ENCODE peak calls at places on chromosomes 1 and 21, in five cellular contexts. One of them, this sample, is unnamed.
A peak's percentile ranks its signal among the peaks of the same experiment; 100 is the strongest.

GRCh38 chr1:164794310-164794709 is 235.3 kb downstream of the PBX1 start:
- DNase-seq in stimulated activated CD4-positive, alpha-beta T cell treated with anti-CD3 and anti-CD28 coated beads, Interleukin-1b, Interleukin-23, amount 100 ng/mL, for 48 hours: no peak
- DNase-seq in DND-41: no peak
- DNase-seq in lung: no peak
- DNase-seq in RWPE1: peak; percentile 80
- DNase-seq in this sample: no peak

GRCh38 chr1:115198938-115199337 is 109.6 kb upstream of the TSPAN2 start:
- DNase-seq in stimulated activated CD4-positive, alpha-beta T cell treated with anti-CD3 and anti-CD28 coated beads, Interleukin-1b, Interleukin-23, amount 100 ng/mL, for 48 hours: no peak
- DNase-seq in DND-41: no peak
- DNase-seq in lung: no peak
- DNase-seq in RWPE1: no peak
- DNase-seq in this sample: no peak

GRCh38 chr1:9653783-9654517 is 2.4 kb downstream of the PIK3CD start:
- DNase-seq in stimulated activated CD4-positive, alpha-beta T cell treated with anti-CD3 and anti-CD28 coated beads, Interleukin-1b, Interleukin-23, amount 100 ng/mL, for 48 hours: peak; percentile 61
- DNase-seq in DND-41: no peak
- DNase-seq in lung: no peak
- DNase-seq in RWPE1: no peak
- DNase-seq in this sample: peak; percentile 66

GRCh38 chr1:3874736-3875135 is 17.5 kb downstream of the DFFB start:
- DNase-seq in stimulated activated CD4-positive, alpha-beta T cell treated with anti-CD3 and anti-CD28 coated beads, Interleukin-1b, Interleukin-23, amount 100 ng/mL, for 48 hours: no peak
- DNase-seq in DND-41: no peak
- DNase-seq in lung: no peak
- DNase-seq in RWPE1: no peak
- DNase-seq in this sample: no peak

GRCh38 chr1:94009304-94009703 is 100.1 kb upstream of the GCLM start:
- DNase-seq in stimulated activated CD4-positive, alpha-beta T cell treated with anti-CD3 and anti-CD28 coated beads, Interleukin-1b, Interleukin-23, amount 100 ng/mL, for 48 hours: no peak
- DNase-seq in DND-41: no peak
- DNase-seq in lung: no peak
- DNase-seq in RWPE1: no peak
- DNase-seq in this sample: no peak

GRCh38 chr1:36239941-36240637 is 15.8 kb downstream of the THRAP3 start:
- DNase-seq in stimulated activated CD4-positive, alpha-beta T cell treated with anti-CD3 and anti-CD28 coated beads, Interleukin-1b, Interleukin-23, amount 100 ng/mL, for 48 hours: no peak
- DNase-seq in DND-41: no peak
- DNase-seq in lung: no peak
- DNase-seq in RWPE1: no peak
- DNase-seq in this sample: no peak

GRCh38 chr1:206907304-206907991 is 10.2 kb downstream of the IL24 start:
- DNase-seq in stimulated activated CD4-positive, alpha-beta T cell treated with anti-CD3 and anti-CD28 coated beads, Interleukin-1b, Interleukin-23, amount 100 ng/mL, for 48 hours: no peak
- DNase-seq in DND-41: no peak
- DNase-seq in lung: no peak
- DNase-seq in RWPE1: no peak
- DNase-seq in this sample: peak; percentile 7

GRCh38 chr1:16293568-16293967 is 56.6 kb upstream of the CPLANE2 start:
- DNase-seq in stimulated activated CD4-positive, alpha-beta T cell treated with anti-CD3 and anti-CD28 coated beads, Interleukin-1b, Interleukin-23, amount 100 ng/mL, for 48 hours: no peak
- DNase-seq in DND-41: no peak
- DNase-seq in lung: no peak
- DNase-seq in RWPE1: no peak
- DNase-seq in this sample: no peak

GRCh38 chr1:109399326-109399957 is 1.7 kb upstream of the SORT1 start:
- DNase-seq in stimulated activated CD4-positive, alpha-beta T cell treated with anti-CD3 and anti-CD28 coated beads, Interleukin-1b, Interleukin-23, amount 100 ng/mL, for 48 hours: no peak
- DNase-seq in DND-41: no peak
- DNase-seq in lung: no peak
- DNase-seq in RWPE1: peak; percentile 45
- DNase-seq in this sample: no peak

GRCh38 chr1:164858233-164858632 is 299.2 kb downstream of the PBX1 start:
- DNase-seq in stimulated activated CD4-positive, alpha-beta T cell treated with anti-CD3 and anti-CD28 coated beads, Interleukin-1b, Interleukin-23, amount 100 ng/mL, for 48 hours: no peak
- DNase-seq in DND-41: no peak
- DNase-seq in lung: no peak
- DNase-seq in RWPE1: no peak
- DNase-seq in this sample: no peak

GRCh38 chr1:161131721-161132409 is 602 bp downstream of the DEDD start:
- DNase-seq in stimulated activated CD4-positive, alpha-beta T cell treated with anti-CD3 and anti-CD28 coated beads, Interleukin-1b, Interleukin-23, amount 100 ng/mL, for 48 hours: no peak
- DNase-seq in DND-41: no peak
- DNase-seq in lung: no peak
- DNase-seq in RWPE1: peak; percentile 36
- DNase-seq in this sample: peak; percentile 43

GRCh38 chr1:172845371-172845770 is 186.5 kb downstream of the FASLG start:
- DNase-seq in stimulated activated CD4-positive, alpha-beta T cell treated with anti-CD3 and anti-CD28 coated beads, Interleukin-1b, Interleukin-23, amount 100 ng/mL, for 48 hours: peak; percentile 77
- DNase-seq in DND-41: peak; percentile 48
- DNase-seq in lung: no peak
- DNase-seq in RWPE1: no peak
- DNase-seq in this sample: peak; percentile 89

GRCh38 chr21:42254631-42255030 is 35.7 kb downstream of the ABCG1 start:
- DNase-seq in stimulated activated CD4-positive, alpha-beta T cell treated with anti-CD3 and anti-CD28 coated beads, Interleukin-1b, Interleukin-23, amount 100 ng/mL, for 48 hours: no peak
- DNase-seq in DND-41: no peak
- DNase-seq in lung: no peak
- DNase-seq in RWPE1: no peak
- DNase-seq in this sample: no peak

GRCh38 chr1:227896710-227897655 is 50.7 kb downstream of the WNT9A start:
- DNase-seq in stimulated activated CD4-positive, alpha-beta T cell treated with anti-CD3 and anti-CD28 coated beads, Interleukin-1b, Interleukin-23, amount 100 ng/mL, for 48 hours: no peak
- DNase-seq in DND-41: no peak
- DNase-seq in lung: no peak
- DNase-seq in RWPE1: no peak
- DNase-seq in this sample: peak; percentile 3

GRCh38 chr1:113027008-113027407 is 46.0 kb upstream of the LRIG2 start:
- DNase-seq in stimulated activated CD4-positive, alpha-beta T cell treated with anti-CD3 and anti-CD28 coated beads, Interleukin-1b, Interleukin-23, amount 100 ng/mL, for 48 hours: no peak
- DNase-seq in DND-41: no peak
- DNase-seq in lung: no peak
- DNase-seq in RWPE1: no peak
- DNase-seq in this sample: no peak

GRCh38 chr1:38648417-38648816 is 211.2 kb downstream of the RRAGC start:
- DNase-seq in stimulated activated CD4-positive, alpha-beta T cell treated with anti-CD3 and anti-CD28 coated beads, Interleukin-1b, Interleukin-23, amount 100 ng/mL, for 48 hours: no peak
- DNase-seq in DND-41: no peak
- DNase-seq in lung: no peak
- DNase-seq in RWPE1: no peak
- DNase-seq in this sample: no peak

This sample was measured in activated naive CD4-positive, alpha-beta T cell treated with anti-CD3 and anti-CD28 coated beads for 36 hours.